ENCODE peak calls at places on chromosomes 5 and 9, in four cellular contexts. U, E, F and Y are unnamed samples.

GRCh38 chr5:31531543-31531887 is 378 bp downstream of the DROSHA start:
- DNase-seq in U (no peak), E (peak; percentile 15), F (peak; percentile 46), Y (no peak)

GRCh38 chr5:93583525-93583798 is 440 bp downstream of the NR2F1 start:
- DNase-seq in U (no peak), E (no peak), F (no peak), Y (no peak)

GRCh38 chr5:173829826-173830225 is 58.3 kb upstream of the CPEB4 start:
- DNase-seq in U (no peak), E (no peak), F (no peak), Y (no peak)

GRCh38 chr9:76419782-76420380 is 25.7 kb upstream of the RFK start:
- DNase-seq in U (no peak), E (peak; percentile 36), F (peak; percentile 20), Y (no peak)

GRCh38 chr5:134526483-134527155 is 1.1 kb downstream of the JADE2 start:
- DNase-seq in U (no peak), E (peak; percentile 67), F (peak; percentile 73), Y (peak; percentile 88)

GRCh38 chr5:176652136-176652535 is 4.9 kb downstream of the TSPAN17 start:
- DNase-seq in U (no peak), E (no peak), F (peak; percentile 88), Y (no peak)

GRCh38 chr5:57292336-57292735 is 118.5 kb downstream of the GPBP1 start:
- DNase-seq in U (no peak), E (no peak), F (no peak), Y (no peak)

GRCh38 chr5:14475013-14475412 is 106.6 kb upstream of the OTULINL start:
- DNase-seq in U (no peak), E (no peak), F (no peak), Y (no peak)

GRCh38 chr9:128588581-128589233 is 36.3 kb downstream of the SPTAN1 start:
- DNase-seq in U (no peak), E (no peak), F (no peak), Y (no peak)

GRCh38 chr9:121299467-121300282 is 31.7 kb downstream of the GSN start:
- DNase-seq in U (no peak), E (no peak), F (no peak), Y (peak; percentile 23)

GRCh38 chr5:142445266-142445665 is 120.4 kb upstream of the SPRY4 start:
- DNase-seq in U (no peak), E (no peak), F (no peak), Y (no peak)

GRCh38 chr5:142446960-142447279 is 122.1 kb upstream of the SPRY4 start:
- DNase-seq in U (no peak), E (no peak), F (no peak), Y (no peak)

GRCh38 chr5:142446131-142446959 is 121.5 kb upstream of the SPRY4 start:
- DNase-seq in U (no peak), E (peak; percentile 83), F (no peak), Y (no peak)

GRCh38 chr5:142450419-142450818 is 125.6 kb upstream of the SPRY4 start:
- DNase-seq in U (no peak), E (no peak), F (no peak), Y (no peak)

DNA sequence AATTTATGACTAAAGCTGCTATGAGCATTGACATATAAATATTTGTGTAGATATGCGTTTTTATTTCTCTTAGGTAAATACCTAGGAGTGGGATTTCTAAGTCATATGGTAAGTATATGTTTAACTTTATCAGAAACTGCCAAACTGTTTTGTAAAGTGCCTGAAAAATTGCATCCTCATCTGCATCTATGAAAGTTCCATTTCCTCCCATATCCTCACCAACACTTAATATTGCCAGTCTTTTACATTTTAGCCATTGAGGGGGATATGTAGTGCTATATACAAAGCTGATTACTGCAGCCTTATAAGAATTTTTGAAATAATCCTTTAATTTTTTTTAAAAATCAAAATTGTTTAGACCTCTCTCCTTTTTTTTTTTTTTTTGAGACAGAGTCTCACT is 123.1 kb upstream of the SPRY4 start:
- DNase-seq in U (no peak), E (no peak), F (no peak), Y (no peak)
- TF ChIP-seq CREB1 in U (no peak), E (no peak), F (no peak), Y (no peak)

DNA sequence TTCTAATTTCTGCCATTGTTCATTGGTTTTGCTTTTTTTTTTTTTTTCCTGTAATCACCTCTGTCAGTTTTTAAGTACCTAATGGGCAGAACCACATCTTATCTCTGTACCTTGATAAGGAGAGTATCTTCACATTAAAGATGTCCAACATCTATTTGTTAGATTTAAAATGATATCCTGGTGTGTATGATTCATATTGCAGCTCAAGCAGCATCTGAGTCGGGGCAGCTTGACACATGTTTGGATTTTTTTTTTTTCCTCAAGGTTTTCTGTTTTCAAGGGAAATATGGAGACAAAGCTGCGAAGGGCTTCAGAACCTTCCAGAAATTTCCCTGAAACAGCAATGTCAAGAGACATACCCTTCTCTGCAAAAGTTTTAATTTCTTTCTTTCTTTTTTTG is 164.7 kb downstream of the DOCK2 start:
- DNase-seq in U (no peak), E (no peak), F (no peak), Y (no peak)
- TF ChIP-seq MAX in U (no peak), E (no peak), F (no peak), Y (no peak)

GRCh38 chr5:178392386-178392785 is 159.8 kb upstream of the PHYKPL start:
- DNase-seq in U (no peak), E (no peak), F (no peak), Y (no peak)
- TF ChIP-seq ETV6 in U (no peak), E (no peak), F (no peak), Y (no peak)

DNA sequence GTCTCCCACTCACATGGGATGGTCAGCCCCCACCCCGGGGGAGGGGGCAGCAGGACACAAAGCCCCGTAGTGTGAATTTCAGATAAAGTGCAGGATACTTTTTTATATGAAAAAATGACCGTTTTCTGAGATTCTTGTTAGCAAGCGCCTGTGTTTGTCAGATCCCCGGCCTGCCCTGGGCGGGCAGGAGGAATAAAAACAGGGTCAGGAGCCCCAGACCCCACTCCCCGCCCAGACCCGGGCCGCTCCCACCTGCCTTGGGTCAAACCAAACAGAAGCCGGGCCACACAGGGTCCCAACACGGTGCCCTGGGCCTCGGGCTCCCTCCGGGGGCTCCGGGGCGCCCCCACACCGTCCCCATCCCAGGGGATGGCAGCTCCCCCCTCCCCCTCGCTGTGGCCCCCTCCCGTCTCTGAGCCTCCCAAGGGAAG is 13.5 kb upstream of the NRARP start:
- DNase-seq in U (no peak), E (no peak), F (no peak), Y (no peak)
- TF ChIP-seq CREB1 in U (no peak), E (no peak), F (no peak), Y (no peak)

GRCh38 chr9:2526071-2526862 is 95.3 kb upstream of the VLDLR start:
- DNase-seq in U (no peak), E (no peak), F (no peak), Y (no peak)

GRCh38 chr9:2523601-2524000 is 98.0 kb upstream of the VLDLR start:
- DNase-seq in U (no peak), E (no peak), F (no peak), Y (no peak)

GRCh38 chr9:2524601-2525000 is 97.0 kb upstream of the VLDLR start:
- DNase-seq in U (no peak), E (no peak), F (no peak), Y (no peak)
- TF ChIP-seq MAX in U (no peak), E (no peak), F (no peak), Y (no peak)

GRCh38 chr9:87382902-87383301 is 114.8 kb upstream of the DAPK1 start:
- DNase-seq in U (no peak), E (no peak), F (no peak), Y (no peak)
- TF ChIP-seq ETV6 in U (no peak), E (no peak), F (no peak), Y (no peak)